ENCODE peak calls at places on chromosomes 16 and 17, in four cellular contexts. One of them, this sample, is unnamed.

GRCh38 chr17:21214777-21215541 is 998 bp upstream of the TMEM11 start:
- DNase-seq in endothelial cell of umbilical vein: no peak
- DNase-seq in AG10803: peak; percentile 48
- DNase-seq in CD8-positive, alpha-beta T cell: no peak
- DNase-seq in this sample: no peak

GRCh38 chr17:16945513-16946201 is 26.3 kb downstream of the TNFRSF13B start:
- DNase-seq in endothelial cell of umbilical vein: no peak
- DNase-seq in AG10803: no peak
- DNase-seq in CD8-positive, alpha-beta T cell: no peak
- DNase-seq in this sample: no peak

GRCh38 chr16:71853413-71853812 is 7.6 kb downstream of the ATXN1L start:
- DNase-seq in endothelial cell of umbilical vein: no peak
- DNase-seq in AG10803: no peak
- DNase-seq in CD8-positive, alpha-beta T cell: no peak
- DNase-seq in this sample: no peak

GRCh38 chr17:74177018-74177450 is 26.4 kb upstream of the RPL38 start:
- DNase-seq in endothelial cell of umbilical vein: no peak
- DNase-seq in AG10803: peak; percentile 15
- DNase-seq in CD8-positive, alpha-beta T cell: no peak
- DNase-seq in this sample: no peak

GRCh38 chr17:48283390-48283789 is 146.6 kb downstream of the SKAP1 start:
- DNase-seq in endothelial cell of umbilical vein: no peak
- DNase-seq in AG10803: no peak
- DNase-seq in CD8-positive, alpha-beta T cell: no peak
- DNase-seq in this sample: no peak

GRCh38 chr16:51864575-51864974 is 682.4 kb downstream of the TOX3 start:
- DNase-seq in endothelial cell of umbilical vein: no peak
- DNase-seq in AG10803: no peak
- DNase-seq in CD8-positive, alpha-beta T cell: no peak
- DNase-seq in this sample: no peak

GRCh38 chr16:48246066-48246465 is 1.3 kb downstream of the ABCC11 start:
- DNase-seq in endothelial cell of umbilical vein: no peak
- DNase-seq in AG10803: peak; percentile 45
- DNase-seq in CD8-positive, alpha-beta T cell: no peak
- DNase-seq in this sample: no peak

GRCh38 chr16:89396156-89396555 is 94.2 kb downstream of the ANKRD11 start:
- DNase-seq in endothelial cell of umbilical vein: no peak
- DNase-seq in AG10803: no peak
- DNase-seq in CD8-positive, alpha-beta T cell: no peak
- DNase-seq in this sample: no peak

GRCh38 chr16:4521971-4522623 is 16.5 kb downstream of the CDIP1 start:
- DNase-seq in endothelial cell of umbilical vein: no peak
- DNase-seq in AG10803: no peak
- DNase-seq in CD8-positive, alpha-beta T cell: no peak
- DNase-seq in this sample: no peak

GRCh38 chr17:32943647-32944191 is 15.8 kb downstream of the TMEM98 start:
- DNase-seq in endothelial cell of umbilical vein: no peak
- DNase-seq in AG10803: peak; percentile 99
- DNase-seq in CD8-positive, alpha-beta T cell: no peak
- DNase-seq in this sample: no peak

GRCh38 chr16:16021988-16022682 is 72.7 kb downstream of the ABCC1 start:
- DNase-seq in endothelial cell of umbilical vein: peak; percentile 96
- DNase-seq in AG10803: peak; percentile 95
- DNase-seq in CD8-positive, alpha-beta T cell: no peak
- DNase-seq in this sample: no peak

GRCh38 chr17:19237389-19238166 is 412 bp downstream of the EPN2 start:
- DNase-seq in endothelial cell of umbilical vein: peak; percentile 51
- DNase-seq in AG10803: no peak
- DNase-seq in CD8-positive, alpha-beta T cell: no peak
- DNase-seq in this sample: no peak
- TF ChIP-seq CTCF in endothelial cell of umbilical vein: peak; percentile 6
- TF ChIP-seq CTCF in AG10803: no peak
- TF ChIP-seq CTCF in CD8-positive, alpha-beta T cell: no peak
- TF ChIP-seq CTCF in this sample: no peak

DNA sequence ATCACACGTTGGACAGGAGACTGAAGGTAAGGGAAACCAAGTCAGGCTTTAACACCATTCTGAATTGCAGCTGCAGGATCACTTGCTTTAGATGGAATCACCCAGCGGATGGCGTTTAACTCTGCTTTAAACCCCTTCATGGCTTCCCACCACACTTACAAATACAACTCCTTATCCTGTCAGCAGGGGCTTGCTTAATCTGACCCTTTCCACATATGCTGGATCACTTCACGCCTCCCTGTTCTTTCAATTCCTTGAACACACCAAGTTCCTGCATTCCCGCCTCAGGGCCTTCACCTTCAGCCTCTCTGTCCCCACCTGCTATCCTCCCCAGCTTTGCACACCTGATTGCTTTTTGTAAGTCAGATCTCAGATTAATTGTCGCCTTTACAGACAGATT is 442.2 kb downstream of the MAF start:
- DNase-seq in endothelial cell of umbilical vein: no peak
- DNase-seq in AG10803: no peak
- DNase-seq in CD8-positive, alpha-beta T cell: no peak
- DNase-seq in this sample: no peak
- TF ChIP-seq CTCF in endothelial cell of umbilical vein: no peak
- TF ChIP-seq CTCF in AG10803: no peak
- TF ChIP-seq CTCF in CD8-positive, alpha-beta T cell: no peak
- TF ChIP-seq CTCF in this sample: no peak

DNA sequence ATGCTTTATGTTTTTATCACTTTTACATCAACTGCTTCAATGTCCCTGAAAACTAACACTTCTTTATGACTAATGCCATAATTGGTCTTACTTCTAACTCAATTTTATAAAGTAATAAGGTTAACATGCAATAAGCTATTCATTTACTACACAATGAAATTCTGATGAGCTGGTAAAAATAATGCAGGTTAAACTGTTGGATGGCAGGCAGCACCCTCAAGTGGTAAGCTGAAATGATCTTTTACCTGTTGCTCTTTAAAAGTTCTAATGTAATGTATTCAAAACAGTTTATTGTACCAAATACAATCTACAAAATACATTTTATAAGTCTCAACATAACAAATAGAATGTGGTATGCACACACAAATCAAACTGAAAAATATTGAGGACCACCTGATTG is 1280.3 kb downstream of the CDH8 start:
- DNase-seq in endothelial cell of umbilical vein: no peak
- DNase-seq in AG10803: peak; percentile 5
- DNase-seq in CD8-positive, alpha-beta T cell: no peak
- DNase-seq in this sample: no peak
- TF ChIP-seq CTCF in endothelial cell of umbilical vein: no peak
- TF ChIP-seq CTCF in AG10803: peak; percentile 38
- TF ChIP-seq CTCF in CD8-positive, alpha-beta T cell: no peak
- TF ChIP-seq CTCF in this sample: peak; percentile 22

GRCh38 chr16:31010539-31010938 is at the start of gene STX1B:
- DNase-seq in endothelial cell of umbilical vein: no peak
- DNase-seq in AG10803: peak; percentile 18
- DNase-seq in CD8-positive, alpha-beta T cell: peak; percentile 61
- DNase-seq in this sample: peak; percentile 97

GRCh38 chr16:31010943-31011342 is 505 bp upstream of the STX1B start:
- DNase-seq in endothelial cell of umbilical vein: no peak
- DNase-seq in AG10803: no peak
- DNase-seq in CD8-positive, alpha-beta T cell: no peak
- DNase-seq in this sample: no peak

GRCh38 chr16:31008154-31008950 is 2.1 kb downstream of the STX1B start:
- DNase-seq in endothelial cell of umbilical vein: no peak
- DNase-seq in AG10803: peak; percentile 49
- DNase-seq in CD8-positive, alpha-beta T cell: no peak
- DNase-seq in this sample: no peak

GRCh38 chr16:31009120-31009519 is 1.3 kb downstream of the STX1B start:
- DNase-seq in endothelial cell of umbilical vein: no peak
- DNase-seq in AG10803: no peak
- DNase-seq in CD8-positive, alpha-beta T cell: no peak
- DNase-seq in this sample: no peak

DNA sequence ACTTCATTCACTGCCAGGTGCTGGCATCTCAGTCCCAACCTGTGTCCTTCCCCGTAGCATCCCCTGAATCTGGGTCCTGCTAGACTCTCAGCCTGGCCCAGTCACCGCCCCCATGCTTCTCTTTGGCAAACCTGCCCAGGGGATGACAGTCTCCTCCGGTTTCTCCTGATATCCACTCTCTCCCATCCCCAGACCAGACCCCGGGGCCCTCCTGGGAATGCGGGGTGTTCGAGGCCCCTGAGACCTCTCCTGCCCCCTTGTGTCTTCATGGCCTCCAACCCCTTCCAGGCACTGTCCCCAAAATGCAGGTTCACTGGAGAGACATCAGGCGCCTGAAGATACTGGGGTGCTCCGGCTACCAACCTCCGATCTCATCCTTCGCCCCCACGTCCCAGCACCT is 544 bp downstream of the STX1B start:
- DNase-seq in endothelial cell of umbilical vein: no peak
- DNase-seq in AG10803: no peak
- DNase-seq in CD8-positive, alpha-beta T cell: no peak
- DNase-seq in this sample: no peak
- TF ChIP-seq CTCF in endothelial cell of umbilical vein: no peak
- TF ChIP-seq CTCF in AG10803: peak; percentile 30
- TF ChIP-seq CTCF in CD8-positive, alpha-beta T cell: no peak
- TF ChIP-seq CTCF in this sample: no peak

GRCh38 chr17:44095388-44095646 is 24.8 kb downstream of the G6PC3 start:
- DNase-seq in endothelial cell of umbilical vein: no peak
- DNase-seq in AG10803: no peak
- DNase-seq in CD8-positive, alpha-beta T cell: no peak
- DNase-seq in this sample: no peak

GRCh38 chr17:44094701-44095387 is 24.3 kb downstream of the G6PC3 start:
- DNase-seq in endothelial cell of umbilical vein: no peak
- DNase-seq in AG10803: no peak
- DNase-seq in CD8-positive, alpha-beta T cell: no peak
- DNase-seq in this sample: no peak

GRCh38 chr17:44097110-44097810 is 26.2 kb downstream of the HDAC5 start:
- DNase-seq in endothelial cell of umbilical vein: no peak
- DNase-seq in AG10803: peak; percentile 94
- DNase-seq in CD8-positive, alpha-beta T cell: no peak
- DNase-seq in this sample: no peak

GRCh38 chr17:44093231-44093900 is 22.8 kb downstream of the G6PC3 start:
- DNase-seq in endothelial cell of umbilical vein: no peak
- DNase-seq in AG10803: no peak
- DNase-seq in CD8-positive, alpha-beta T cell: no peak
- DNase-seq in this sample: no peak

DNA sequence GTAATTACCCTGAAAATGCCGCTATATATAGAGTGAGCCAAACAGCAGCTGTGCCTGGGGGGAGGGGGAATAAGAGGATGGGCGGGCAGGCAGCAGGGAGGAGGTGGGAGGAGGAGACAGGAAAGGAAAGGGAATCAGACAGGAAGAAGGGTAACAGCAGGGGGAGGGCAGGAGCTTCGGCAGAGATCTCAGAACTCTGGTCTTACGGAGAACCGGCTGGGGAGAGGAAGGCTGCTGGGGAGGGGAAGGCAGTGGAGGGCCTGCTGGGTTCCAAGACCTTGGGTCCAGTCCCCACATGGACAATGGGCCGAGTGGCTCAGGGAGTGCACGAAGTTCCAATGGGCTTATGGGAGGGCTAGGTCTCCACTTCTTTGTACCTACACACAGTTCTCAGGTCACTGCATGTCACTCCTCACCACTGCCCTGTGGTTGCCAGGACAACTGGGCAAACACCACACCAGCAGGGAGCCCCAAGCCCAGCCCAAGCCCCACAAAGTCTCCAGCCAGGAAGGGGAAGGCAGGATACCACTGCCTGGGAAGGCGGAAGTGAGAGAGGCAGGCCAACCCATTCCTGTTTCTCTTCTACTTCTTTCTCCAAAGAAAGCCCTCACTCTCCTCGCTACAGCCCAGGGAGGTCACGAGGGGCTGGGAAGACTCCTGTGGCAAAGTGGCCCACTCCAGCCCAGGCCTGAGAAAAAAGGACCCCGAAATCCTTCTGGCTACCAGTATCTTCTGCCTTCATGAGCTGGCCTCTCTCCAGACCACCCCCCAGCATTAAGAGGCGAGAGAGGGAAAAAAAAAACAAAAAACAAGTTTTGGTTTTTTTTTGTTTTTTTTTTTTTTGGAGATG is 25.3 kb downstream of the G6PC3 start:
- DNase-seq in endothelial cell of umbilical vein: peak; percentile 97
- DNase-seq in AG10803: peak; percentile 93
- DNase-seq in CD8-positive, alpha-beta T cell: no peak
- DNase-seq in this sample: peak; percentile 66
- TF ChIP-seq CTCF in endothelial cell of umbilical vein: no peak
- TF ChIP-seq CTCF in AG10803: peak; percentile 44
- TF ChIP-seq CTCF in CD8-positive, alpha-beta T cell: no peak
- TF ChIP-seq CTCF in this sample: peak; percentile 40